ENCODE peak calls at places on chromosomes 1 and 21, in ten cellular contexts. N is IMR-90, H is OCI-LY7, I is Caco-2, Q is ovary, F is body of pancreas, K is psoas muscle, G is endodermal cell, B is sigmoid colon, L is tibial nerve. O is an unnamed sample.

GRCh38 chr1:65036614-65037180 is 70.3 kb upstream of the JAK1 start:
- DNase-seq in N (no peak), H (no peak), I (no peak), Q (no peak), F (no peak), K (no peak), G (no peak), B (no peak), L (no peak), O (no peak)

GRCh38 chr1:18340158-18340764 is 140.5 kb upstream of the KLHDC7A start:
- DNase-seq in N (no peak), H (no peak), I (no peak), Q (no peak), F (no peak), K (no peak), G (no peak), B (no peak), L (no peak), O (no peak)

GRCh38 chr1:9685833-9686232 is 34.3 kb downstream of the PIK3CD start:
- DNase-seq in N (no peak), H (no peak), I (no peak), Q (no peak), F (no peak), K (no peak), G (no peak), B (no peak), L (no peak), O (no peak)

GRCh38 chr1:155051342-155051776 is 243 bp downstream of the ADAM15 start:
- DNase-seq in N (no peak), H (no peak), I (no peak), Q (no peak), F (no peak), K (no peak), G (no peak), B (no peak), L (no peak), O (no peak)

GRCh38 chr1:169364948-169365347 is 2.6 kb downstream of the NME7 start:
- DNase-seq in N (no peak), H (no peak), I (no peak), Q (no peak), F (no peak), K (no peak), G (no peak), B (no peak), L (no peak), O (no peak)

GRCh38 chr1:232574867-232575523 is 54.9 kb downstream of the SIPA1L2 start:
- DNase-seq in N (peak; percentile 68), H (no peak), I (no peak), Q (no peak), F (no peak), K (no peak), G (no peak), B (no peak), L (no peak), O (no peak)

GRCh38 chr21:43303240-43304178 is 123.4 kb downstream of the SIK1 start:
- DNase-seq in N (no peak), H (no peak), I (no peak), Q (no peak), F (no peak), K (peak; percentile 42), G (no peak), B (peak; percentile 46), L (no peak), O (no peak)

GRCh38 chr1:15328785-15329480 is 80.8 kb upstream of the EFHD2 start:
- DNase-seq in N (peak; percentile 64), H (no peak), I (no peak), Q (peak; percentile 76), F (peak; percentile 83), K (peak; percentile 68), G (peak; percentile 42), B (no peak), L (no peak), O (no peak)

GRCh38 chr1:193183019-193183643 is 3.3 kb downstream of the B3GALT2 start:
- DNase-seq in N (peak; percentile 71), H (peak; percentile 56), I (peak; percentile 36), Q (no peak), F (no peak), K (no peak), G (no peak), B (no peak), L (no peak), O (no peak)

GRCh38 chr1:248872752-248873408 is 14.0 kb upstream of the ZNF692 start:
- DNase-seq in N (peak; percentile 66), H (peak; percentile 73), I (peak; percentile 78), Q (peak; percentile 72), F (peak; percentile 69), K (peak; percentile 76), G (peak; percentile 93), B (peak; percentile 86), L (no peak), O (peak; percentile 82)

GRCh38 chr1:46528297-46528955 is 23.0 kb downstream of the KNCN start:
- DNase-seq in N (peak; percentile 22), H (peak; percentile 9), I (no peak), Q (no peak), F (no peak), K (no peak), G (peak; percentile 70), B (no peak), L (no peak), O (no peak)
- TF ChIP-seq CTCF in N (peak; percentile 30), H (peak; percentile 51), I (no peak), Q (no peak), F (no peak), K (no peak), G (peak; percentile 35), B (no peak), L (no peak), O (no peak)

GRCh38 chr1:246549665-246550064 is 16.4 kb downstream of the TFB2M start:
- DNase-seq in N (no peak), H (no peak), I (no peak), Q (no peak), F (no peak), K (no peak), G (no peak), B (no peak), L (no peak), O (no peak)
- H3K36me3 ChIP-seq in N (peaks cover 46% of the 10 kb centered on the region), H (peaks cover 87% of the 10 kb centered on the region), I (no peaks in the 10 kb centered on the region), Q (no peaks in the 10 kb centered on the region), F (peaks cover 19% of the 10 kb centered on the region), K (peaks cover 7% of the 10 kb centered on the region), G (peaks cover 46% of the 10 kb centered on the region), B (peaks cover 31% of the 10 kb centered on the region), L (peaks cover 3% of the 10 kb centered on the region), O (peaks cover 13% of the 10 kb centered on the region)

DNA sequence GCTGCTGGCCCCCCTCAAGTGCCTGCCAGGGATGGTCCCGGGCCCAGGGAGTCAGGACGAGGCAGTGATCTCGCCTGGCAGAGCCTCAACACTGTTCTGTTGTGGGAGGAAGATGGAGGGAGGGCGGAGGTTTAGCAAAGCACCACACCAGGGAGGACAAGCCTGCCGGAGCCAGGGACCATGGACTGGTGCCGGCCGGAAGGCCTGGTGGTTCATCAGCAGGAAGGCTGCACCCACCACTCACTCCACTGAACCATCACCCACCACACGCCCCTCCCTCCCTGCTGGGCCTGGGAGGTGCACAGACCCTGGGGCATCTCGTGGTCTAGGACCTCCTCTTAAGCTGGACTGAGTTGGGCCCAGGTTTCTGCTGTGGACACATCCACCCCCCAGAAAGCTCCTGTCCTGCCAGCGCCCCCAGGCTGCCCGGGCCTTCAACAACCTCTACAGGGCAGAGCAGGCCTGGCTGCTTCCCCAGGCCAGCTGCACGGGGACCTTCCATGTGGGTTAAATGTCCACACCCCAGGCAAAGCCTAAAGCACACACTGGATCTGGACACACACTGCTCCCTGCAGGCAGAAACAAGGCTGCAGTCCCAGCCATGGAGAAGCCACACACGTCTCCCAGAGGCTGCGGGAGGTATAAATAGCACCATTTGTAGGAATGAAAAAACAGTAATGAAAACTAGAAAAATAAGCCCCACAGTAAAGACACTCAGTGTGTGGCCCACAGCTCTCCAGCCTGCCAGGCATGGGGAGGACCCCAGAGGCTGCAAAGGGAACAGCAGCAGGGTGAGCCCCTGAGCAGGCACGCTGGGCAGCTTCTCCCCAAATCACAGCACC is 10.4 kb upstream of the TMEM240 start:
- DNase-seq in N (peak; percentile 36), H (no peak), I (peak; percentile 37), Q (no peak), F (peak; percentile 26), K (peak; percentile 80), G (peak; percentile 77), B (no peak), L (no peak), O (no peak)
- TF ChIP-seq CTCF in N (peak; percentile 43), H (peak; percentile 55), I (no peak), Q (no peak), F (peak; percentile 41), K (peak; percentile 40), G (peak; percentile 72), B (no peak), L (no peak), O (peak; percentile 3)

DNA sequence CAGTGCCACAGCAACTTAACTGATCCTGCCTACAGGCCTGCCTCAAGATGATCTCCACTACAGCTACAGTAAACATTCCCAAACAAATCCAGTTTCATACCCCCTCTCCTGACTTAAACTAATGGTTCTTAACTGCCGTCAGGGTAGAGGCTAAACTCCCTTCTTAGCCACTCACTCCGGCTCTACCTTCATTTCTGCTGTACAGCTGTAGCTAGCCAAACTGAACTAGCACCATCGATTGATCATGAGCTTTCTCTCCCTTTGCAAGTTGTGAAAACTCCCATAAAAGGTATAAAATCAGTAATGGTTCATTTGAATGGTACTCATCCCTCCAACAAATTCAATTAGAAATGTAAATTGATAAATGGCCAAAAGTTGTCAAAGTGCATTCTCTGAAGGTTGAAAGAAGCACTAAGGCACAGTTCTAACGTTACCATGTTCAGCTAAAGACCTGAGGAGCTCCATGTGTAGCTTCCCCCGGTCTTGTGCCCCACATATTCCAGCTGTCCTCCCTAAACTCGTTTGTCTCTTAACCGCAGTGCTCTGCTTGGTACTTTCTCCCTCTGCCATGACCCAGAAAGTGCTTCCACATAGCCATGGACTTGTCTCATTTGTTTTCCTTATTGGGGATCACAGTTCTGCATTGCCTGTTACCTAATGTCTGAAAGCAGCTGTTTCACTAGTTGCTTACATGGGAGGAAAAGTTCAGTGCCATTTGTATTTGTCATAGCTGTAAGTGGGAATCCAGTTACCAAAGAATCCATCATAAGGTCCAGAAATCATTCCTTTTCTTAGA is 49.8 kb downstream of the DHX9 start:
- DNase-seq in N (peak; percentile 71), H (no peak), I (no peak), Q (no peak), F (no peak), K (no peak), G (peak; percentile 47), B (no peak), L (no peak), O (no peak)
- H3K36me3 ChIP-seq in N (peaks cover 30% of the 10 kb centered on the region), H (peaks cover 71% of the 10 kb centered on the region), I (peaks cover 3% of the 10 kb centered on the region), Q (no peaks in the 10 kb centered on the region), F (peaks cover 31% of the 10 kb centered on the region), K (peaks cover 9% of the 10 kb centered on the region), G (peaks cover 52% of the 10 kb centered on the region), B (peaks cover 30% of the 10 kb centered on the region), L (peaks cover 2% of the 10 kb centered on the region), O (peaks cover 9% of the 10 kb centered on the region)

GRCh38 chr21:29196021-29196663 is 65.7 kb downstream of the MAP3K7CL start:
- DNase-seq in N (peak; percentile 97), H (peak; percentile 55), I (peak; percentile 71), Q (no peak), F (peak; percentile 21), K (no peak), G (no peak), B (peak; percentile 66), L (no peak), O (peak; percentile 73)
- TF ChIP-seq CTCF in N (peak; percentile 54), H (peak; percentile 70), I (peak; percentile 31), Q (no peak), F (no peak), K (no peak), G (peak; percentile 40), B (no peak), L (no peak), O (peak; percentile 70)